ENCODE peak calls at places on chromosomes 6 and 20, in seven cellular contexts. One of them, this sample, is unnamed.
A peak's percentile ranks its signal among the peaks of the same experiment; 100 is the strongest.

GRCh38 chr20:53883098-53883762 is 187.2 kb downstream of the BCAS1 start:
- DNase-seq in AML-193: no peak
- DNase-seq in AG09319: no peak
- DNase-seq in neural progenitor cell: no peak
- DNase-seq in ureter: no peak
- DNase-seq in NCI-H748 treated with DMSO at 0.1 percent for 48 hours: no peak
- DNase-seq in right atrium auricular region: no peak
- DNase-seq in this sample: no peak

GRCh38 chr6:166277021-166277420 is 31.2 kb downstream of the PRR18 start:
- DNase-seq in AML-193: no peak
- DNase-seq in NCI-H748 treated with DMSO at 0.1 percent for 48 hours: no peak
- DNase-seq in AG09319: no peak
- DNase-seq in neural progenitor cell: peak; percentile 44
- DNase-seq in right atrium auricular region: no peak
- DNase-seq in ureter: no peak
- DNase-seq in this sample: no peak

GRCh38 chr6:89413006-89413400 is 930 bp upstream of the RRAGD start:
- DNase-seq in AG09319: no peak
- DNase-seq in NCI-H748 treated with DMSO at 0.1 percent for 48 hours: no peak
- DNase-seq in right atrium auricular region: no peak
- DNase-seq in neural progenitor cell: no peak
- DNase-seq in ureter: peak; percentile 70
- DNase-seq in AML-193: peak; percentile 22
- DNase-seq in this sample: no peak

GRCh38 chr6:71730284-71730683 is 156.1 kb upstream of the RIMS1 start:
- DNase-seq in neural progenitor cell: no peak
- DNase-seq in AML-193: no peak
- DNase-seq in NCI-H748 treated with DMSO at 0.1 percent for 48 hours: no peak
- DNase-seq in AG09319: no peak
- DNase-seq in ureter: no peak
- DNase-seq in right atrium auricular region: no peak
- DNase-seq in this sample: no peak

GRCh38 chr20:44618318-44618731 is 33.2 kb downstream of the ADA start:
- DNase-seq in AG09319: no peak
- DNase-seq in right atrium auricular region: no peak
- DNase-seq in AML-193: no peak
- DNase-seq in NCI-H748 treated with DMSO at 0.1 percent for 48 hours: no peak
- DNase-seq in neural progenitor cell: no peak
- DNase-seq in ureter: no peak
- DNase-seq in this sample: peak; percentile 65

GRCh38 chr6:137975058-137975940 is 108.2 kb downstream of the TNFAIP3 start:
- DNase-seq in NCI-H748 treated with DMSO at 0.1 percent for 48 hours: peak; percentile 5
- DNase-seq in neural progenitor cell: no peak
- DNase-seq in right atrium auricular region: no peak
- DNase-seq in AML-193: peak; percentile 75
- DNase-seq in AG09319: no peak
- DNase-seq in ureter: no peak
- DNase-seq in this sample: no peak

GRCh38 chr6:167235005-167235404 is 56.1 kb upstream of the UNC93A start:
- DNase-seq in neural progenitor cell: no peak
- DNase-seq in right atrium auricular region: no peak
- DNase-seq in AML-193: no peak
- DNase-seq in NCI-H748 treated with DMSO at 0.1 percent for 48 hours: no peak
- DNase-seq in ureter: no peak
- DNase-seq in AG09319: no peak
- DNase-seq in this sample: no peak

GRCh38 chr6:158284340-158285210 is 27.7 kb upstream of the TULP4 start:
- DNase-seq in right atrium auricular region: no peak
- DNase-seq in NCI-H748 treated with DMSO at 0.1 percent for 48 hours: no peak
- DNase-seq in AG09319: peak; percentile 75
- DNase-seq in neural progenitor cell: peak; percentile 54
- DNase-seq in AML-193: no peak
- DNase-seq in ureter: no peak
- DNase-seq in this sample: no peak

GRCh38 chr20:37283530-37284195 is 5.8 kb upstream of the MANBAL start:
- DNase-seq in ureter: no peak
- DNase-seq in NCI-H748 treated with DMSO at 0.1 percent for 48 hours: no peak
- DNase-seq in neural progenitor cell: no peak
- DNase-seq in right atrium auricular region: no peak
- DNase-seq in AML-193: no peak
- DNase-seq in AG09319: no peak
- DNase-seq in this sample: no peak

GRCh38 chr6:87968435-87969278 is 79.0 kb upstream of the SPACA1 start:
- DNase-seq in right atrium auricular region: no peak
- DNase-seq in NCI-H748 treated with DMSO at 0.1 percent for 48 hours: peak; percentile 74
- DNase-seq in ureter: peak; percentile 45
- DNase-seq in neural progenitor cell: peak; percentile 47
- DNase-seq in AML-193: no peak
- DNase-seq in AG09319: no peak
- DNase-seq in this sample: no peak

GRCh38 chr20:21556398-21556797 is 42.5 kb upstream of the NKX2-2 start:
- DNase-seq in right atrium auricular region: no peak
- DNase-seq in NCI-H748 treated with DMSO at 0.1 percent for 48 hours: no peak
- DNase-seq in AML-193: no peak
- DNase-seq in neural progenitor cell: no peak
- DNase-seq in AG09319: no peak
- DNase-seq in ureter: no peak
- DNase-seq in this sample: no peak

GRCh38 chr6:8219352-8219943 is 117.1 kb upstream of the EEF1E1 start:
- DNase-seq in NCI-H748 treated with DMSO at 0.1 percent for 48 hours: peak; percentile 25
- DNase-seq in AG09319: peak; percentile 18
- DNase-seq in right atrium auricular region: no peak
- DNase-seq in ureter: peak; percentile 50
- DNase-seq in AML-193: peak; percentile 66
- DNase-seq in neural progenitor cell: peak; percentile 60
- DNase-seq in this sample: no peak

GRCh38 chr6:140566706-140567330 is 1192.4 kb upstream of the CITED2 start:
- DNase-seq in AML-193: no peak
- DNase-seq in NCI-H748 treated with DMSO at 0.1 percent for 48 hours: no peak
- DNase-seq in right atrium auricular region: no peak
- DNase-seq in AG09319: peak; percentile 19
- DNase-seq in neural progenitor cell: no peak
- DNase-seq in ureter: no peak
- DNase-seq in this sample: no peak

GRCh38 chr6:54114991-54115390 is 3.7 kb downstream of the MLIP start:
- DNase-seq in NCI-H748 treated with DMSO at 0.1 percent for 48 hours: no peak
- DNase-seq in right atrium auricular region: no peak
- DNase-seq in neural progenitor cell: no peak
- DNase-seq in AG09319: no peak
- DNase-seq in AML-193: no peak
- DNase-seq in ureter: no peak
- DNase-seq in this sample: no peak

GRCh38 chr6:126182650-126183311 is 157.1 kb upstream of the CENPW start:
- DNase-seq in ureter: no peak
- DNase-seq in AML-193: no peak
- DNase-seq in AG09319: no peak
- DNase-seq in neural progenitor cell: no peak
- DNase-seq in right atrium auricular region: no peak
- DNase-seq in NCI-H748 treated with DMSO at 0.1 percent for 48 hours: no peak
- DNase-seq in this sample: no peak

GRCh38 chr20:4661191-4661590 is 60.5 kb upstream of the PRND start:
- DNase-seq in right atrium auricular region: no peak
- DNase-seq in NCI-H748 treated with DMSO at 0.1 percent for 48 hours: no peak
- DNase-seq in ureter: no peak
- DNase-seq in neural progenitor cell: no peak
- DNase-seq in AML-193: no peak
- DNase-seq in AG09319: no peak
- DNase-seq in this sample: no peak

GRCh38 chr20:25669826-25670422 is 26.7 kb downstream of the ZNF337 start:
- DNase-seq in right atrium auricular region: no peak
- DNase-seq in NCI-H748 treated with DMSO at 0.1 percent for 48 hours: no peak
- DNase-seq in AG09319: peak; percentile 47
- DNase-seq in ureter: no peak
- DNase-seq in AML-193: no peak
- DNase-seq in neural progenitor cell: peak; percentile 6
- DNase-seq in this sample: no peak

GRCh38 chr20:23200413-23200812 is 114.3 kb upstream of the CD93 start:
- DNase-seq in neural progenitor cell: no peak
- DNase-seq in NCI-H748 treated with DMSO at 0.1 percent for 48 hours: no peak
- DNase-seq in AG09319: no peak
- DNase-seq in right atrium auricular region: no peak
- DNase-seq in AML-193: no peak
- DNase-seq in ureter: no peak
- DNase-seq in this sample: no peak

GRCh38 chr20:7856756-7857155 is 83.5 kb downstream of the HAO1 start:
- DNase-seq in AG09319: no peak
- DNase-seq in right atrium auricular region: no peak
- DNase-seq in NCI-H748 treated with DMSO at 0.1 percent for 48 hours: no peak
- DNase-seq in AML-193: peak; percentile 31
- DNase-seq in ureter: no peak
- DNase-seq in neural progenitor cell: no peak
- DNase-seq in this sample: no peak

GRCh38 chr6:9921366-9921765 is 493.5 kb downstream of the TFAP2A start:
- DNase-seq in neural progenitor cell: no peak
- DNase-seq in ureter: no peak
- DNase-seq in AML-193: no peak
- DNase-seq in NCI-H748 treated with DMSO at 0.1 percent for 48 hours: no peak
- DNase-seq in AG09319: peak; percentile 11
- DNase-seq in right atrium auricular region: no peak
- DNase-seq in this sample: no peak

GRCh38 chr6:99350573-99350972 is 1.1 kb upstream of the FAXC start:
- DNase-seq in right atrium auricular region: no peak
- DNase-seq in AML-193: no peak
- DNase-seq in ureter: no peak
- DNase-seq in neural progenitor cell: peak; percentile 33
- DNase-seq in AG09319: no peak
- DNase-seq in NCI-H748 treated with DMSO at 0.1 percent for 48 hours: no peak
- DNase-seq in this sample: no peak

GRCh38 chr6:35718911-35719381 is 17.9 kb upstream of the ARMC12 start:
- DNase-seq in right atrium auricular region: no peak
- DNase-seq in AML-193: no peak
- DNase-seq in ureter: no peak
- DNase-seq in NCI-H748 treated with DMSO at 0.1 percent for 48 hours: no peak
- DNase-seq in neural progenitor cell: no peak
- DNase-seq in AG09319: no peak
- DNase-seq in this sample: no peak

GRCh38 chr6:110414669-110415296 is 592 bp downstream of the DDO start:
- DNase-seq in ureter: no peak
- DNase-seq in right atrium auricular region: no peak
- DNase-seq in neural progenitor cell: no peak
- DNase-seq in AML-193: no peak
- DNase-seq in NCI-H748 treated with DMSO at 0.1 percent for 48 hours: no peak
- DNase-seq in AG09319: no peak
- DNase-seq in this sample: no peak

GRCh38 chr20:64044484-64045247 is 4.8 kb downstream of the SOX18 start:
- DNase-seq in AG09319: no peak
- DNase-seq in ureter: no peak
- DNase-seq in right atrium auricular region: no peak
- DNase-seq in neural progenitor cell: no peak
- DNase-seq in NCI-H748 treated with DMSO at 0.1 percent for 48 hours: no peak
- DNase-seq in AML-193: no peak
- DNase-seq in this sample: no peak

GRCh38 chr6:29696147-29697129 is 15.5 kb upstream of the ZFP57 start:
- DNase-seq in right atrium auricular region: no peak
- DNase-seq in ureter: no peak
- DNase-seq in AG09319: no peak
- DNase-seq in NCI-H748 treated with DMSO at 0.1 percent for 48 hours: no peak
- DNase-seq in neural progenitor cell: peak; percentile 49
- DNase-seq in AML-193: peak; percentile 32
- DNase-seq in this sample: no peak

GRCh38 chr6:75673885-75674284 is 72.2 kb downstream of the SENP6 start:
- DNase-seq in AML-193: no peak
- DNase-seq in right atrium auricular region: no peak
- DNase-seq in neural progenitor cell: no peak
- DNase-seq in AG09319: no peak
- DNase-seq in ureter: no peak
- DNase-seq in NCI-H748 treated with DMSO at 0.1 percent for 48 hours: no peak
- DNase-seq in this sample: no peak

GRCh38 chr20:6857929-6858328 is 90.4 kb downstream of the BMP2 start:
- DNase-seq in AG09319: no peak
- DNase-seq in neural progenitor cell: no peak
- DNase-seq in AML-193: no peak
- DNase-seq in right atrium auricular region: no peak
- DNase-seq in ureter: no peak
- DNase-seq in NCI-H748 treated with DMSO at 0.1 percent for 48 hours: no peak
- DNase-seq in this sample: no peak

GRCh38 chr6:145809785-145810184 is 4.8 kb downstream of the FBXO30 start:
- DNase-seq in AG09319: no peak
- DNase-seq in ureter: no peak
- DNase-seq in NCI-H748 treated with DMSO at 0.1 percent for 48 hours: no peak
- DNase-seq in right atrium auricular region: no peak
- DNase-seq in neural progenitor cell: no peak
- DNase-seq in AML-193: peak; percentile 21
- DNase-seq in this sample: no peak

GRCh38 chr6:104003803-104004516 is 855.8 kb downstream of the HACE1 start:
- DNase-seq in ureter: no peak
- DNase-seq in AML-193: no peak
- DNase-seq in neural progenitor cell: no peak
- DNase-seq in right atrium auricular region: no peak
- DNase-seq in AG09319: no peak
- DNase-seq in NCI-H748 treated with DMSO at 0.1 percent for 48 hours: no peak
- DNase-seq in this sample: no peak

GRCh38 chr6:157563611-157564284 is 182.8 kb downstream of the ZDHHC14 start:
- DNase-seq in AML-193: no peak
- DNase-seq in neural progenitor cell: no peak
- DNase-seq in right atrium auricular region: no peak
- DNase-seq in AG09319: no peak
- DNase-seq in NCI-H748 treated with DMSO at 0.1 percent for 48 hours: no peak
- DNase-seq in ureter: no peak
- DNase-seq in this sample: no peak

GRCh38 chr20:32522775-32523612 is 62.1 kb downstream of the NOL4L start:
- DNase-seq in AML-193: no peak
- DNase-seq in AG09319: no peak
- DNase-seq in right atrium auricular region: no peak
- DNase-seq in ureter: no peak
- DNase-seq in NCI-H748 treated with DMSO at 0.1 percent for 48 hours: no peak
- DNase-seq in neural progenitor cell: no peak
- DNase-seq in this sample: no peak

GRCh38 chr20:48769111-48769879 is 58.5 kb downstream of the PREX1 start:
- DNase-seq in AML-193: no peak
- DNase-seq in NCI-H748 treated with DMSO at 0.1 percent for 48 hours: no peak
- DNase-seq in neural progenitor cell: no peak
- DNase-seq in AG09319: no peak
- DNase-seq in ureter: no peak
- DNase-seq in right atrium auricular region: no peak
- DNase-seq in this sample: no peak

GRCh38 chr6:69907981-69908498 is 41.7 kb downstream of the COL19A1 start:
- DNase-seq in ureter: no peak
- DNase-seq in AG09319: peak; percentile 11
- DNase-seq in right atrium auricular region: no peak
- DNase-seq in NCI-H748 treated with DMSO at 0.1 percent for 48 hours: no peak
- DNase-seq in AML-193: no peak
- DNase-seq in neural progenitor cell: no peak
- DNase-seq in this sample: no peak

GRCh38 chr6:150683320-150683719 is 83.6 kb downstream of the PLEKHG1 start:
- DNase-seq in NCI-H748 treated with DMSO at 0.1 percent for 48 hours: no peak
- DNase-seq in neural progenitor cell: no peak
- DNase-seq in AG09319: no peak
- DNase-seq in ureter: no peak
- DNase-seq in right atrium auricular region: no peak
- DNase-seq in AML-193: peak; percentile 4
- DNase-seq in this sample: peak; percentile 54

GRCh38 chr6:33589723-33590530 is 9.9 kb upstream of the BAK1 start:
- DNase-seq in AG09319: no peak
- DNase-seq in ureter: peak; percentile 82
- DNase-seq in neural progenitor cell: peak; percentile 85
- DNase-seq in AML-193: peak; percentile 41
- DNase-seq in NCI-H748 treated with DMSO at 0.1 percent for 48 hours: peak; percentile 42
- DNase-seq in right atrium auricular region: peak; percentile 70
- DNase-seq in this sample: no peak

This sample was measured in left ventricle myocardium inferior.